ENCODE peak calls at places on chromosome 20, in six cellular contexts. One of them, this sample, is unnamed.

GRCh38 chr20:35316086-35316485 is 23.9 kb upstream of the FAM83C start:
- DNase-seq in H1: no peak
- DNase-seq in H9: no peak
- DNase-seq in mesenchymal stem cell: no peak
- DNase-seq in IMR-90: no peak
- DNase-seq in neuronal stem cell: no peak
- DNase-seq in this sample: no peak

GRCh38 chr20:53468583-53468982 is 125.1 kb downstream of the ZNF217 start:
- DNase-seq in H1: no peak
- DNase-seq in H9: no peak
- DNase-seq in mesenchymal stem cell: peak; percentile 9
- DNase-seq in IMR-90: no peak
- DNase-seq in neuronal stem cell: no peak
- DNase-seq in this sample: no peak

GRCh38 chr20:47677314-47678129 is 107.8 kb downstream of the SULF2 start:
- DNase-seq in H1: peak; percentile 89
- DNase-seq in H9: peak; percentile 88
- DNase-seq in mesenchymal stem cell: peak; percentile 33
- DNase-seq in IMR-90: peak; percentile 16
- DNase-seq in neuronal stem cell: peak; percentile 47
- DNase-seq in this sample: peak; percentile 77

GRCh38 chr20:35088231-35088794 is 4.3 kb downstream of the TRPC4AP start:
- DNase-seq in H1: no peak
- DNase-seq in H9: no peak
- DNase-seq in mesenchymal stem cell: no peak
- DNase-seq in IMR-90: peak; percentile 33
- DNase-seq in neuronal stem cell: no peak
- DNase-seq in this sample: no peak

GRCh38 chr20:760751-761417 is 7.4 kb downstream of the SLC52A3 start:
- DNase-seq in H1: peak; percentile 94
- DNase-seq in H9: peak; percentile 80
- DNase-seq in mesenchymal stem cell: no peak
- DNase-seq in IMR-90: no peak
- DNase-seq in neuronal stem cell: peak; percentile 64
- DNase-seq in this sample: peak; percentile 71

GRCh38 chr20:51221791-51222408 is 199.0 kb upstream of the KCNG1 start:
- DNase-seq in H1: peak; percentile 55
- DNase-seq in H9: peak; percentile 72
- DNase-seq in mesenchymal stem cell: peak; percentile 24
- DNase-seq in IMR-90: peak; percentile 68
- DNase-seq in neuronal stem cell: no peak
- DNase-seq in this sample: peak; percentile 71

GRCh38 chr20:42611423-42611822 is 578.3 kb downstream of the PTPRT start:
- DNase-seq in H1: no peak
- DNase-seq in H9: no peak
- DNase-seq in mesenchymal stem cell: no peak
- DNase-seq in IMR-90: no peak
- DNase-seq in neuronal stem cell: no peak
- DNase-seq in this sample: no peak

GRCh38 chr20:32626859-32627636 is 41.9 kb upstream of the NOL4L start:
- DNase-seq in H1: no peak
- DNase-seq in H9: no peak
- DNase-seq in mesenchymal stem cell: no peak
- DNase-seq in IMR-90: no peak
- DNase-seq in neuronal stem cell: no peak
- DNase-seq in this sample: no peak

GRCh38 chr20:1820137-1821074 is 74.8 kb upstream of the SIRPA start:
- DNase-seq in H1: no peak
- DNase-seq in H9: no peak
- DNase-seq in mesenchymal stem cell: peak; percentile 74
- DNase-seq in IMR-90: peak; percentile 80
- DNase-seq in neuronal stem cell: no peak
- DNase-seq in this sample: no peak

GRCh38 chr20:3174442-3175263 is 1.3 kb upstream of the LZTS3 start:
- DNase-seq in H1: no peak
- DNase-seq in H9: no peak
- DNase-seq in mesenchymal stem cell: peak; percentile 20
- DNase-seq in IMR-90: peak; percentile 11
- DNase-seq in neuronal stem cell: no peak
- DNase-seq in this sample: peak; percentile 64

GRCh38 chr20:46468508-46468907 is 44.9 kb downstream of the ZNF334 start:
- DNase-seq in H1: no peak
- DNase-seq in H9: no peak
- DNase-seq in mesenchymal stem cell: no peak
- DNase-seq in IMR-90: no peak
- DNase-seq in neuronal stem cell: no peak
- DNase-seq in this sample: no peak

GRCh38 chr20:32989507-32990283 is 14.5 kb downstream of the SUN5 start:
- DNase-seq in H1: no peak
- DNase-seq in H9: no peak
- DNase-seq in mesenchymal stem cell: no peak
- DNase-seq in IMR-90: no peak
- DNase-seq in neuronal stem cell: no peak
- DNase-seq in this sample: no peak

GRCh38 chr20:51346686-51347485 is 195.6 kb downstream of the NFATC2 start:
- DNase-seq in H1: no peak
- DNase-seq in H9: no peak
- DNase-seq in mesenchymal stem cell: peak; percentile 34
- DNase-seq in IMR-90: peak; percentile 83
- DNase-seq in neuronal stem cell: no peak
- DNase-seq in this sample: peak; percentile 43

GRCh38 chr20:53512076-53512475 is 81.6 kb downstream of the ZNF217 start:
- DNase-seq in H1: no peak
- DNase-seq in H9: no peak
- DNase-seq in mesenchymal stem cell: no peak
- DNase-seq in IMR-90: no peak
- DNase-seq in neuronal stem cell: no peak
- DNase-seq in this sample: no peak

GRCh38 chr20:1815502-1816085 is 79.6 kb upstream of the SIRPA start:
- DNase-seq in H1: no peak
- DNase-seq in H9: peak; percentile 4
- DNase-seq in mesenchymal stem cell: peak; percentile 40
- DNase-seq in IMR-90: no peak
- DNase-seq in neuronal stem cell: no peak
- DNase-seq in this sample: no peak

GRCh38 chr20:35283441-35284266 is 918 bp downstream of the EIF6 start:
- DNase-seq in H1: no peak
- DNase-seq in H9: no peak
- DNase-seq in mesenchymal stem cell: no peak
- DNase-seq in IMR-90: no peak
- DNase-seq in neuronal stem cell: no peak
- DNase-seq in this sample: no peak

GRCh38 chr20:10524034-10524476 is 89.0 kb downstream of the SLX4IP start:
- DNase-seq in H1: peak; percentile 61
- DNase-seq in H9: peak; percentile 82
- DNase-seq in mesenchymal stem cell: peak; percentile 77
- DNase-seq in IMR-90: peak; percentile 41
- DNase-seq in neuronal stem cell: no peak
- DNase-seq in this sample: peak; percentile 38

GRCh38 chr20:16081421-16081820 is 491.8 kb downstream of the KIF16B start:
- DNase-seq in H1: no peak
- DNase-seq in H9: no peak
- DNase-seq in mesenchymal stem cell: no peak
- DNase-seq in IMR-90: no peak
- DNase-seq in neuronal stem cell: no peak
- DNase-seq in this sample: peak; percentile 63

GRCh38 chr20:17843246-17844132 is 125.1 kb downstream of the SNX5 start:
- DNase-seq in H1: no peak
- DNase-seq in H9: no peak
- DNase-seq in mesenchymal stem cell: peak; percentile 90
- DNase-seq in IMR-90: peak; percentile 97
- DNase-seq in neuronal stem cell: no peak
- DNase-seq in this sample: no peak

GRCh38 chr20:25685276-25686080 is 11.2 kb downstream of the ZNF337 start:
- DNase-seq in H1: no peak
- DNase-seq in H9: no peak
- DNase-seq in mesenchymal stem cell: no peak
- DNase-seq in IMR-90: no peak
- DNase-seq in neuronal stem cell: no peak
- DNase-seq in this sample: no peak

DNA sequence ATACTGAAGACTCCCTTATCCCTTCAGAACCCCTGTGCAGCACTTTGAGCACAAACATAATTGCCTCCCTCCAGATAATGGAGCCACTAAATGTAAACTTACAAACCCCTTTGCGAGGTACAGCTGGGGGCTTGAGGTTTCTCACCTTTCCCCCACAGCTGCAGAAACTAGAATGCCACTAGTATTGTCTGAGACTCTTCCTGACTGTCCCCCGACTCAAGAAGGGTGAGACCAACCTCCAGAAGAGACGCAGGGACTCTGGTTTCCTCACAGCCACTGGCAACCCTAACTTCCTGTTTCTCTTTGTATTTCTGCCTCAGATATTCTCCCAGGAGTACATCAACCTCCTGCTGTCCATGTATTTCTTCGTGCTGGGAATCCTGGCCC is 23.6 kb downstream of the HM13 start:
- DNase-seq in H1: no peak
- DNase-seq in H9: no peak
- DNase-seq in mesenchymal stem cell: no peak
- DNase-seq in IMR-90: no peak
- DNase-seq in neuronal stem cell: no peak
- DNase-seq in this sample: no peak
- H3K4me2 ChIP-seq in H1: no peak overlapping the region
- H3K4me2 ChIP-seq in H9: no peak overlapping the region
- H3K4me2 ChIP-seq in mesenchymal stem cell: no peak overlapping the region
- H3K4me2 ChIP-seq in IMR-90: no peak overlapping the region
- H3K4me2 ChIP-seq in neuronal stem cell: no peak overlapping the region
- H3K4me2 ChIP-seq in this sample: no peak overlapping the region

DNA sequence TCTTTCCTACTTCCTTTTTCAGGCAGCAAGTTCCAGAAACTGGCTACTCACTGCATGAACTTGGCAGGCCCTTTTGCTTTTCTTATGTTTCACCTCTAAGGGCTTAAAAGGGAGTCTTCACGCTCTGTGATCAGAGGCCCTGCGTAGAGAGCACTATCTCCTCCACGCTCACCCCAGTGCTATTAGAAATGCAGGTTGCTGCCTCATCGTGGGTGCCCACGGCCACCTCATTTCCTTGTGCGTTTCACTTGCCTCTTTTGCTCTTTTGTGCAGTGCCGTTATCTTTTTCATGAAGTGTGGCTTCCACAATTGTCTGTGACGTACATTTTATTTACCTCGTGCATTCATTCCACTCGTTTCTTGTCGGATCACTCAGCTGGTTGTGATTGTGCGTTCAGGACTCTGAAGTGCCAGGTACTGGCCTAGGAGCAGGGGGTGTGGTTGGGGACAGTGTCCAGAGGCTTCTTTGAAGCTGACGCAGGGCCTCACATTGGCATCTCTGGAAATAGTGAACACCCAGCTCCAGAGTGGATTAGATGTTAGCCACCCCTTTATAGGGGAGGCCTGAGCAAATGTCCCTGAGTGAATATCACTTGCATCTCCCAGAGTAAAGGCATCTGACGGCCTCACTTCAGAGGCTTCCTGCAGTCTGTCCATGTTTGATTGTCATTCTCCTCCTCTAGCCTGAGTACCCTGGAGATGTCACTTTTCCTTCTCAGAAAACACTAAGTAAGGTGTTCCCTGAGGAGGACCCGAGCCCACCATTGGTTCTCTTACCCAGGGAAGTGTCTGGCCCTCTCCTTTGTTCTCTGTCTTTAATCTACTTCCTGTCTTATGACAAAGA is 10.4 kb downstream of the STX16 start:
- DNase-seq in H1: peak; percentile 41
- DNase-seq in H9: no peak
- DNase-seq in mesenchymal stem cell: no peak
- DNase-seq in IMR-90: no peak
- DNase-seq in neuronal stem cell: no peak
- DNase-seq in this sample: no peak
- H3K9ac ChIP-seq in H1: no peak overlapping the region
- H3K9ac ChIP-seq in H9: no peak overlapping the region
- H3K9ac ChIP-seq in mesenchymal stem cell: no peak overlapping the region
- H3K9ac ChIP-seq in IMR-90: no peak overlapping the region
- H3K9ac ChIP-seq in neuronal stem cell: no peak overlapping the region
- H3K9ac ChIP-seq in this sample: no peak overlapping the region

DNA sequence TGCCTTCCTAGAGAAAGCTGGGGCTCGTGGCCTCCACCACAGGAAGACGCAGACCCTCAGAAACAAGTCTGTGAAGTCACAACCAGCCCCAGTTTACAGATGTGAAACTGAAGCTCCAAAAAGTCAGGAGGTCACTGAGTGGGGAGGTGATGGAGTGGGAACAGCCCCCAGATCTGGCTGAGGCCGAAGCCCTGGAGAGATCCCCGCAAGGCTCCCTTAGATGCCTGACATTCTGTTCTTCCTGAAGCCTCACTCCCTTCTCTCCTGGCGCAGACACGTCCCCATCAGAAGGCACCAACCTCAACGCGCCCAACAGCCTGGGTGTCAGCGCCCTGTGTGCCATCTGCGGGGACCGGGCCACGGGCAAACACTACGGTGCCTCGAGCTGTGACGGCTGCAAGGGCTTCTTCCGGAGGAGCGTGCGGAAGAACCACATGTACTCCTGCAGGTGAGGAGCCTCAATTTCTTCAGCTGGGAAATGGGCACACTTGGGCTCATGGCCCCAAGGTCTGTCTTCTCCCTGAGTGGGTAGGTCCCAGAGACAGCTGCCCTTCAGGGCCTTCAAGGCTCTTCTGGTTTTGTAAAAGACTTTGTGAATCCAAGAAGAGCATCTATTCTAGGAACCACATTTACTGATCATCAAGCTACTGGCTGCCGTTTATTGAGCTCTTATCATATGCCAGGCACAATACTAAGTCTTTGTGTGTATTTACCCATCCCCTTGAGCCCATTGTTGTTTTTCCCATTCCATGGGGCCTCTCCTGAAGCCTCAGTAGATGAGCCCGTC is 50.5 kb downstream of the HNF4A start:
- DNase-seq in H1: no peak
- DNase-seq in H9: no peak
- DNase-seq in mesenchymal stem cell: no peak
- DNase-seq in IMR-90: no peak
- DNase-seq in neuronal stem cell: no peak
- DNase-seq in this sample: no peak
- H3K14ac ChIP-seq in H1: no peak overlapping the region
- H3K14ac ChIP-seq in H9: no peak overlapping the region
- H3K14ac ChIP-seq in mesenchymal stem cell: no peak overlapping the region
- H3K14ac ChIP-seq in IMR-90: no peak overlapping the region
- H3K14ac ChIP-seq in neuronal stem cell: peak overlapping the region; percentile 91
- H3K14ac ChIP-seq in this sample: no peak overlapping the region

DNA sequence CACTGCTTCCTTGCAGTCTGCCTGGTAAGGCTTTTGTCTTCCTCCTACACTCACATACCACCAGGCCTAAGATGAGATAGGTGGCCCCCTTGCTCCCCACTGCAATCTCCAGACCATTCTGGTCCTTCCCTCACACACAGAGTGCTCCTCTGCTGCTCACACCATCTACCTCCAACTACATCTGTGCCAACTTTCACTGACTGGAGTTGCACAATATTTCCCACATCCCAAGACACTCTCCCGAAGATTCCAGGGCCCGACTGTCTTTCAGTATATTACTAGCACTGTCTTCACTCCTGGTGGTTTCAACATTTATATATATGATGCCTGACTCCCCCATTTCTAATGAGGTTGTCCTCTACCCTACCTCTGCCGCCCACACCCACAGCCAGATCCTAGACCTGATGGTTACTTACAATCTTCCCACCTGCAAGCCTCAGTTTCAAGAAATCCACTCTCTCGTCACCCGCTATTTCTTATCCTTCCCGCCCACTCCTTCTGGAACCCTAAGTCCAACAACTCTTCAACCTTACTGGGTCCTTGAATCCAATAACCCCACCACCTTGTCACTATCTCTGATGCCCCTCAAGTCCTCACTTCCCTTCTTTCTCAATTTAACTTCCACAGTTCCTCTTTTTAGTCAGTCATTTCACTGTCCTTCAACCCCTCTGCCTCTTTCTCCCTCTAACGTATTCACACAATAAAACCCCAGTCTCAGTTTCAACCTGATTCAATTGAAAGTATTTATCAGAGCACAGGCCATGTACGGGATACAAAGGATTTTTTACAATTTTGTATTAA is 21.6 kb downstream of the RALGAPA2 start:
- DNase-seq in H1: no peak
- DNase-seq in H9: no peak
- DNase-seq in mesenchymal stem cell: no peak
- DNase-seq in IMR-90: no peak
- DNase-seq in neuronal stem cell: no peak
- DNase-seq in this sample: no peak
- H3K4me2 ChIP-seq in H1: no peak overlapping the region
- H3K4me2 ChIP-seq in H9: no peak overlapping the region
- H3K4me2 ChIP-seq in mesenchymal stem cell: no peak overlapping the region
- H3K4me2 ChIP-seq in IMR-90: no peak overlapping the region
- H3K4me2 ChIP-seq in neuronal stem cell: no peak overlapping the region
- H3K4me2 ChIP-seq in this sample: no peak overlapping the region